ENCODE peak calls at places on chromosome X, in seven cellular contexts. One of them, this sample, is unnamed.

GRCh38 chrX:72269671-72270251 is 7.3 kb downstream of the RPS4X start:
- DNase-seq in SIG-M5: no peak
- DNase-seq in activated CD4-positive, alpha-beta T cell treated with anti-CD3 and anti-CD28 coated beads, Interleukin-2, amount 10 ng/mL, durations not matched to agents 24 days and 14 days: peak
- DNase-seq in OCI-M1: no peak
- DNase-seq in fibroblast of pulmonary artery: peak
- DNase-seq in GM03348: no peak
- DNase-seq in esophagus squamous epithelium: no peak
- DNase-seq in this sample: no peak

GRCh38 chrX:32749075-32749474 is 462.3 kb downstream of the DMD start:
- DNase-seq in SIG-M5: no peak
- DNase-seq in fibroblast of pulmonary artery: peak
- DNase-seq in esophagus squamous epithelium: no peak
- DNase-seq in GM03348: no peak
- DNase-seq in OCI-M1: peak
- DNase-seq in activated CD4-positive, alpha-beta T cell treated with anti-CD3 and anti-CD28 coated beads, Interleukin-2, amount 10 ng/mL, durations not matched to agents 24 days and 14 days: no peak
- DNase-seq in this sample: no peak

GRCh38 chrX:65643046-65643785 is 24.2 kb upstream of the MSN start:
- DNase-seq in OCI-M1: no peak
- DNase-seq in activated CD4-positive, alpha-beta T cell treated with anti-CD3 and anti-CD28 coated beads, Interleukin-2, amount 10 ng/mL, durations not matched to agents 24 days and 14 days: no peak
- DNase-seq in fibroblast of pulmonary artery: peak
- DNase-seq in SIG-M5: no peak
- DNase-seq in GM03348: no peak
- DNase-seq in esophagus squamous epithelium: no peak
- DNase-seq in this sample: peak

GRCh38 chrX:129590596-129590995 is 50.5 kb downstream of the OCRL start:
- DNase-seq in GM03348: no peak
- DNase-seq in OCI-M1: no peak
- DNase-seq in SIG-M5: no peak
- DNase-seq in esophagus squamous epithelium: no peak
- DNase-seq in fibroblast of pulmonary artery: no peak
- DNase-seq in activated CD4-positive, alpha-beta T cell treated with anti-CD3 and anti-CD28 coated beads, Interleukin-2, amount 10 ng/mL, durations not matched to agents 24 days and 14 days: no peak
- DNase-seq in this sample: no peak

GRCh38 chrX:11363069-11363594 is 69.9 kb downstream of the AMELX start:
- DNase-seq in esophagus squamous epithelium: no peak
- DNase-seq in SIG-M5: no peak
- DNase-seq in activated CD4-positive, alpha-beta T cell treated with anti-CD3 and anti-CD28 coated beads, Interleukin-2, amount 10 ng/mL, durations not matched to agents 24 days and 14 days: no peak
- DNase-seq in fibroblast of pulmonary artery: no peak
- DNase-seq in OCI-M1: no peak
- DNase-seq in GM03348: no peak
- DNase-seq in this sample: no peak

GRCh38 chrX:153909024-153909979 is 4.8 kb downstream of the AVPR2 start:
- DNase-seq in activated CD4-positive, alpha-beta T cell treated with anti-CD3 and anti-CD28 coated beads, Interleukin-2, amount 10 ng/mL, durations not matched to agents 24 days and 14 days: peak
- DNase-seq in SIG-M5: no peak
- DNase-seq in fibroblast of pulmonary artery: no peak
- DNase-seq in OCI-M1: peak
- DNase-seq in esophagus squamous epithelium: no peak
- DNase-seq in GM03348: no peak
- DNase-seq in this sample: no peak

GRCh38 chrX:77899081-77899828 is at the start of gene COX7B:
- DNase-seq in activated CD4-positive, alpha-beta T cell treated with anti-CD3 and anti-CD28 coated beads, Interleukin-2, amount 10 ng/mL, durations not matched to agents 24 days and 14 days: peak
- DNase-seq in OCI-M1: peak
- DNase-seq in GM03348: peak
- DNase-seq in fibroblast of pulmonary artery: peak
- DNase-seq in SIG-M5: peak
- DNase-seq in esophagus squamous epithelium: no peak
- DNase-seq in this sample: peak

GRCh38 chrX:281166-281999 is at the start of gene PLCXD1:
- DNase-seq in SIG-M5: no peak
- DNase-seq in fibroblast of pulmonary artery: peak
- DNase-seq in GM03348: no peak
- DNase-seq in OCI-M1: no peak
- DNase-seq in esophagus squamous epithelium: no peak
- DNase-seq in activated CD4-positive, alpha-beta T cell treated with anti-CD3 and anti-CD28 coated beads, Interleukin-2, amount 10 ng/mL, durations not matched to agents 24 days and 14 days: peak
- DNase-seq in this sample: peak

GRCh38 chrX:40201486-40201885 is 103.7 kb upstream of the BCOR start:
- DNase-seq in OCI-M1: no peak
- DNase-seq in esophagus squamous epithelium: no peak
- DNase-seq in GM03348: no peak
- DNase-seq in fibroblast of pulmonary artery: no peak
- DNase-seq in SIG-M5: no peak
- DNase-seq in activated CD4-positive, alpha-beta T cell treated with anti-CD3 and anti-CD28 coated beads, Interleukin-2, amount 10 ng/mL, durations not matched to agents 24 days and 14 days: peak
- DNase-seq in this sample: no peak

GRCh38 chrX:136191171-136191570 is 43.8 kb downstream of the FHL1 start:
- DNase-seq in SIG-M5: no peak
- DNase-seq in GM03348: no peak
- DNase-seq in esophagus squamous epithelium: no peak
- DNase-seq in fibroblast of pulmonary artery: no peak
- DNase-seq in OCI-M1: no peak
- DNase-seq in activated CD4-positive, alpha-beta T cell treated with anti-CD3 and anti-CD28 coated beads, Interleukin-2, amount 10 ng/mL, durations not matched to agents 24 days and 14 days: no peak
- DNase-seq in this sample: no peak

GRCh38 chrX:150663061-150663460 is 30.1 kb upstream of the MTMR1 start:
- DNase-seq in esophagus squamous epithelium: no peak
- DNase-seq in activated CD4-positive, alpha-beta T cell treated with anti-CD3 and anti-CD28 coated beads, Interleukin-2, amount 10 ng/mL, durations not matched to agents 24 days and 14 days: no peak
- DNase-seq in SIG-M5: no peak
- DNase-seq in fibroblast of pulmonary artery: no peak
- DNase-seq in OCI-M1: no peak
- DNase-seq in GM03348: no peak
- DNase-seq in this sample: no peak

GRCh38 chrX:65545456-65545855 is 10.9 kb upstream of the LAS1L start:
- DNase-seq in activated CD4-positive, alpha-beta T cell treated with anti-CD3 and anti-CD28 coated beads, Interleukin-2, amount 10 ng/mL, durations not matched to agents 24 days and 14 days: no peak
- DNase-seq in GM03348: no peak
- DNase-seq in fibroblast of pulmonary artery: no peak
- DNase-seq in SIG-M5: no peak
- DNase-seq in OCI-M1: no peak
- DNase-seq in esophagus squamous epithelium: no peak
- DNase-seq in this sample: no peak

GRCh38 chrX:153766098-153766817 is 2.2 kb downstream of the PLXNB3 start:
- DNase-seq in fibroblast of pulmonary artery: peak
- DNase-seq in esophagus squamous epithelium: no peak
- DNase-seq in OCI-M1: peak
- DNase-seq in activated CD4-positive, alpha-beta T cell treated with anti-CD3 and anti-CD28 coated beads, Interleukin-2, amount 10 ng/mL, durations not matched to agents 24 days and 14 days: no peak
- DNase-seq in GM03348: peak
- DNase-seq in SIG-M5: peak
- DNase-seq in this sample: no peak

GRCh38 chrX:13469963-13470679 is 99.3 kb upstream of the EGFL6 start:
- DNase-seq in OCI-M1: peak
- DNase-seq in GM03348: peak
- DNase-seq in fibroblast of pulmonary artery: peak
- DNase-seq in activated CD4-positive, alpha-beta T cell treated with anti-CD3 and anti-CD28 coated beads, Interleukin-2, amount 10 ng/mL, durations not matched to agents 24 days and 14 days: no peak
- DNase-seq in SIG-M5: no peak
- DNase-seq in esophagus squamous epithelium: no peak
- DNase-seq in this sample: no peak

GRCh38 chrX:47093860-47094259 is 15.6 kb downstream of the RGN start:
- DNase-seq in fibroblast of pulmonary artery: no peak
- DNase-seq in esophagus squamous epithelium: no peak
- DNase-seq in GM03348: no peak
- DNase-seq in activated CD4-positive, alpha-beta T cell treated with anti-CD3 and anti-CD28 coated beads, Interleukin-2, amount 10 ng/mL, durations not matched to agents 24 days and 14 days: no peak
- DNase-seq in OCI-M1: no peak
- DNase-seq in SIG-M5: no peak
- DNase-seq in this sample: no peak

GRCh38 chrX:37405954-37406353 is 56.8 kb downstream of the PRRG1 start:
- DNase-seq in SIG-M5: no peak
- DNase-seq in esophagus squamous epithelium: no peak
- DNase-seq in GM03348: peak
- DNase-seq in activated CD4-positive, alpha-beta T cell treated with anti-CD3 and anti-CD28 coated beads, Interleukin-2, amount 10 ng/mL, durations not matched to agents 24 days and 14 days: no peak
- DNase-seq in OCI-M1: peak
- DNase-seq in fibroblast of pulmonary artery: peak
- DNase-seq in this sample: no peak

GRCh38 chrX:71144651-71145050 is at the start of gene NLGN3:
- DNase-seq in OCI-M1: no peak
- DNase-seq in fibroblast of pulmonary artery: no peak
- DNase-seq in SIG-M5: no peak
- DNase-seq in esophagus squamous epithelium: no peak
- DNase-seq in activated CD4-positive, alpha-beta T cell treated with anti-CD3 and anti-CD28 coated beads, Interleukin-2, amount 10 ng/mL, durations not matched to agents 24 days and 14 days: no peak
- DNase-seq in GM03348: peak
- DNase-seq in this sample: no peak

GRCh38 chrX:47683171-47684145 is 24.5 kb upstream of the UXT start:
- DNase-seq in SIG-M5: no peak
- DNase-seq in esophagus squamous epithelium: no peak
- DNase-seq in activated CD4-positive, alpha-beta T cell treated with anti-CD3 and anti-CD28 coated beads, Interleukin-2, amount 10 ng/mL, durations not matched to agents 24 days and 14 days: no peak
- DNase-seq in GM03348: no peak
- DNase-seq in OCI-M1: peak
- DNase-seq in fibroblast of pulmonary artery: no peak
- DNase-seq in this sample: no peak

GRCh38 chrX:36684053-36684452 is 324.1 kb upstream of the FAM47C start:
- DNase-seq in GM03348: no peak
- DNase-seq in SIG-M5: no peak
- DNase-seq in esophagus squamous epithelium: no peak
- DNase-seq in fibroblast of pulmonary artery: no peak
- DNase-seq in OCI-M1: peak
- DNase-seq in activated CD4-positive, alpha-beta T cell treated with anti-CD3 and anti-CD28 coated beads, Interleukin-2, amount 10 ng/mL, durations not matched to agents 24 days and 14 days: no peak
- DNase-seq in this sample: no peak